ENCODE peak calls at places on chromosomes 7 and 10, in four cellular contexts. S is amygdala, X is WTC11, K is posterior cingulate gyrus. Y is an unnamed sample.

GRCh38 chr10:48400850-48401220 is 94.4 kb downstream of the MAPK8 start:
- DNase-seq in S (no peak), X (no peak), K (no peak), Y (no peak)

GRCh38 chr7:27662490-27663205 is at the start of gene HIBADH:
- DNase-seq in S (peak), X (peak), K (peak), Y (peak)

GRCh38 chr10:97042716-97043562 is 142.8 kb downstream of the SLIT1 start:
- DNase-seq in S (no peak), X (no peak), K (peak), Y (no peak)

GRCh38 chr10:116905845-116906210 is 56.5 kb downstream of the ENO4 start:
- DNase-seq in S (no peak), X (no peak), K (no peak), Y (no peak)

GRCh38 chr10:77350711-77351119 is 286.9 kb downstream of the KCNMA1 start:
- DNase-seq in S (no peak), X (no peak), K (no peak), Y (peak)

GRCh38 chr7:87767827-87768226 is 108.3 kb downstream of the SLC25A40 start:
- DNase-seq in S (no peak), X (no peak), K (no peak), Y (no peak)

GRCh38 chr10:70664702-70665195 is 7.6 kb upstream of the ADAMTS14 start:
- DNase-seq in S (peak), X (no peak), K (peak), Y (peak)

GRCh38 chr10:99870051-99870730 is 87.8 kb downstream of the ABCC2 start:
- DNase-seq in S (no peak), X (no peak), K (no peak), Y (no peak)